ENCODE peak calls at places on chromosomes 11 and 22, in nine cellular contexts. One of them, this sample, is unnamed.

GRCh38 chr22:39351689-39352214 is 2.0 kb downstream of the SYNGR1 start:
- DNase-seq in stimulated activated CD4-positive, alpha-beta T cell treated with anti-CD3 and anti-CD28 coated beads, Interleukin-1b, Interleukin-23, amount 100 ng/mL, for 24 hours: no peak
- DNase-seq in C1 segment of cervical spinal cord: peak
- DNase-seq in activated CD4-positive, alpha-beta memory T cell treated with anti-CD3 and anti-CD28 coated beads, Interleukin-2, amount 10 ng/mL, durations not matched to agents 7 days and 5 days: no peak
- DNase-seq in hypothalamus: no peak
- DNase-seq in adrenal gland: no peak
- DNase-seq in kidney epithelial cell: no peak
- DNase-seq in lung: no peak
- DNase-seq in Peyer's patch: peak
- DNase-seq in this sample: peak

GRCh38 chr11:28833670-28834069 is 725.5 kb downstream of the METTL15 start:
- DNase-seq in C1 segment of cervical spinal cord: no peak
- DNase-seq in adrenal gland: no peak
- DNase-seq in stimulated activated CD4-positive, alpha-beta T cell treated with anti-CD3 and anti-CD28 coated beads, Interleukin-1b, Interleukin-23, amount 100 ng/mL, for 24 hours: no peak
- DNase-seq in Peyer's patch: no peak
- DNase-seq in kidney epithelial cell: peak
- DNase-seq in activated CD4-positive, alpha-beta memory T cell treated with anti-CD3 and anti-CD28 coated beads, Interleukin-2, amount 10 ng/mL, durations not matched to agents 7 days and 5 days: no peak
- DNase-seq in lung: no peak
- DNase-seq in hypothalamus: no peak
- DNase-seq in this sample: no peak

GRCh38 chr11:119567667-119568582 is 145.0 kb upstream of the THY1 start:
- DNase-seq in lung: no peak
- DNase-seq in C1 segment of cervical spinal cord: no peak
- DNase-seq in kidney epithelial cell: no peak
- DNase-seq in activated CD4-positive, alpha-beta memory T cell treated with anti-CD3 and anti-CD28 coated beads, Interleukin-2, amount 10 ng/mL, durations not matched to agents 7 days and 5 days: no peak
- DNase-seq in stimulated activated CD4-positive, alpha-beta T cell treated with anti-CD3 and anti-CD28 coated beads, Interleukin-1b, Interleukin-23, amount 100 ng/mL, for 24 hours: no peak
- DNase-seq in adrenal gland: no peak
- DNase-seq in hypothalamus: no peak
- DNase-seq in Peyer's patch: no peak
- DNase-seq in this sample: peak

GRCh38 chr11:61133145-61133544 is 28.1 kb downstream of the VPS37C start:
- DNase-seq in hypothalamus: no peak
- DNase-seq in activated CD4-positive, alpha-beta memory T cell treated with anti-CD3 and anti-CD28 coated beads, Interleukin-2, amount 10 ng/mL, durations not matched to agents 7 days and 5 days: no peak
- DNase-seq in kidney epithelial cell: no peak
- DNase-seq in lung: no peak
- DNase-seq in Peyer's patch: no peak
- DNase-seq in adrenal gland: no peak
- DNase-seq in stimulated activated CD4-positive, alpha-beta T cell treated with anti-CD3 and anti-CD28 coated beads, Interleukin-1b, Interleukin-23, amount 100 ng/mL, for 24 hours: no peak
- DNase-seq in C1 segment of cervical spinal cord: no peak
- DNase-seq in this sample: no peak

GRCh38 chr11:130891326-130891725 is 25.0 kb downstream of the SNX19 start:
- DNase-seq in C1 segment of cervical spinal cord: no peak
- DNase-seq in kidney epithelial cell: no peak
- DNase-seq in adrenal gland: no peak
- DNase-seq in activated CD4-positive, alpha-beta memory T cell treated with anti-CD3 and anti-CD28 coated beads, Interleukin-2, amount 10 ng/mL, durations not matched to agents 7 days and 5 days: no peak
- DNase-seq in stimulated activated CD4-positive, alpha-beta T cell treated with anti-CD3 and anti-CD28 coated beads, Interleukin-1b, Interleukin-23, amount 100 ng/mL, for 24 hours: no peak
- DNase-seq in lung: no peak
- DNase-seq in hypothalamus: no peak
- DNase-seq in Peyer's patch: no peak
- DNase-seq in this sample: no peak

GRCh38 chr11:27972432-27973170 is 135.4 kb downstream of the KIF18A start:
- DNase-seq in kidney epithelial cell: peak
- DNase-seq in stimulated activated CD4-positive, alpha-beta T cell treated with anti-CD3 and anti-CD28 coated beads, Interleukin-1b, Interleukin-23, amount 100 ng/mL, for 24 hours: no peak
- DNase-seq in adrenal gland: no peak
- DNase-seq in activated CD4-positive, alpha-beta memory T cell treated with anti-CD3 and anti-CD28 coated beads, Interleukin-2, amount 10 ng/mL, durations not matched to agents 7 days and 5 days: no peak
- DNase-seq in hypothalamus: no peak
- DNase-seq in lung: no peak
- DNase-seq in C1 segment of cervical spinal cord: peak
- DNase-seq in Peyer's patch: no peak
- DNase-seq in this sample: no peak

GRCh38 chr11:1873048-1873812 is 18.5 kb downstream of the PRR33 start:
- DNase-seq in activated CD4-positive, alpha-beta memory T cell treated with anti-CD3 and anti-CD28 coated beads, Interleukin-2, amount 10 ng/mL, durations not matched to agents 7 days and 5 days: no peak
- DNase-seq in Peyer's patch: no peak
- DNase-seq in lung: no peak
- DNase-seq in C1 segment of cervical spinal cord: no peak
- DNase-seq in kidney epithelial cell: peak
- DNase-seq in stimulated activated CD4-positive, alpha-beta T cell treated with anti-CD3 and anti-CD28 coated beads, Interleukin-1b, Interleukin-23, amount 100 ng/mL, for 24 hours: no peak
- DNase-seq in adrenal gland: peak
- DNase-seq in hypothalamus: no peak
- DNase-seq in this sample: no peak

GRCh38 chr11:32659672-32660071 is 76.0 kb downstream of the EIF3M start:
- DNase-seq in adrenal gland: no peak
- DNase-seq in Peyer's patch: no peak
- DNase-seq in hypothalamus: no peak
- DNase-seq in lung: no peak
- DNase-seq in kidney epithelial cell: no peak
- DNase-seq in activated CD4-positive, alpha-beta memory T cell treated with anti-CD3 and anti-CD28 coated beads, Interleukin-2, amount 10 ng/mL, durations not matched to agents 7 days and 5 days: no peak
- DNase-seq in C1 segment of cervical spinal cord: no peak
- DNase-seq in stimulated activated CD4-positive, alpha-beta T cell treated with anti-CD3 and anti-CD28 coated beads, Interleukin-1b, Interleukin-23, amount 100 ng/mL, for 24 hours: no peak
- DNase-seq in this sample: no peak

GRCh38 chr11:70525466-70525865 is 127.1 kb downstream of the CTTN start:
- DNase-seq in lung: no peak
- DNase-seq in hypothalamus: no peak
- DNase-seq in activated CD4-positive, alpha-beta memory T cell treated with anti-CD3 and anti-CD28 coated beads, Interleukin-2, amount 10 ng/mL, durations not matched to agents 7 days and 5 days: no peak
- DNase-seq in kidney epithelial cell: no peak
- DNase-seq in adrenal gland: no peak
- DNase-seq in Peyer's patch: no peak
- DNase-seq in C1 segment of cervical spinal cord: no peak
- DNase-seq in stimulated activated CD4-positive, alpha-beta T cell treated with anti-CD3 and anti-CD28 coated beads, Interleukin-1b, Interleukin-23, amount 100 ng/mL, for 24 hours: no peak
- DNase-seq in this sample: peak

GRCh38 chr11:31656051-31656450 is 146.5 kb downstream of the ELP4 start:
- DNase-seq in Peyer's patch: no peak
- DNase-seq in lung: no peak
- DNase-seq in activated CD4-positive, alpha-beta memory T cell treated with anti-CD3 and anti-CD28 coated beads, Interleukin-2, amount 10 ng/mL, durations not matched to agents 7 days and 5 days: no peak
- DNase-seq in C1 segment of cervical spinal cord: no peak
- DNase-seq in adrenal gland: no peak
- DNase-seq in kidney epithelial cell: no peak
- DNase-seq in hypothalamus: no peak
- DNase-seq in stimulated activated CD4-positive, alpha-beta T cell treated with anti-CD3 and anti-CD28 coated beads, Interleukin-1b, Interleukin-23, amount 100 ng/mL, for 24 hours: no peak
- DNase-seq in this sample: no peak

GRCh38 chr11:34263462-34264186 is 94.2 kb downstream of the ABTB2 start:
- DNase-seq in kidney epithelial cell: peak
- DNase-seq in activated CD4-positive, alpha-beta memory T cell treated with anti-CD3 and anti-CD28 coated beads, Interleukin-2, amount 10 ng/mL, durations not matched to agents 7 days and 5 days: no peak
- DNase-seq in lung: peak
- DNase-seq in stimulated activated CD4-positive, alpha-beta T cell treated with anti-CD3 and anti-CD28 coated beads, Interleukin-1b, Interleukin-23, amount 100 ng/mL, for 24 hours: no peak
- DNase-seq in Peyer's patch: no peak
- DNase-seq in C1 segment of cervical spinal cord: no peak
- DNase-seq in adrenal gland: peak
- DNase-seq in hypothalamus: no peak
- DNase-seq in this sample: peak

GRCh38 chr11:128840137-128840536 is 27.0 kb downstream of the KCNJ1 start:
- DNase-seq in C1 segment of cervical spinal cord: no peak
- DNase-seq in hypothalamus: no peak
- DNase-seq in kidney epithelial cell: no peak
- DNase-seq in adrenal gland: no peak
- DNase-seq in activated CD4-positive, alpha-beta memory T cell treated with anti-CD3 and anti-CD28 coated beads, Interleukin-2, amount 10 ng/mL, durations not matched to agents 7 days and 5 days: no peak
- DNase-seq in lung: no peak
- DNase-seq in Peyer's patch: no peak
- DNase-seq in stimulated activated CD4-positive, alpha-beta T cell treated with anti-CD3 and anti-CD28 coated beads, Interleukin-1b, Interleukin-23, amount 100 ng/mL, for 24 hours: no peak
- DNase-seq in this sample: no peak

GRCh38 chr11:77127969-77128691 is at the start of gene MYO7A:
- DNase-seq in adrenal gland: peak
- DNase-seq in Peyer's patch: peak
- DNase-seq in activated CD4-positive, alpha-beta memory T cell treated with anti-CD3 and anti-CD28 coated beads, Interleukin-2, amount 10 ng/mL, durations not matched to agents 7 days and 5 days: no peak
- DNase-seq in C1 segment of cervical spinal cord: no peak
- DNase-seq in stimulated activated CD4-positive, alpha-beta T cell treated with anti-CD3 and anti-CD28 coated beads, Interleukin-1b, Interleukin-23, amount 100 ng/mL, for 24 hours: no peak
- DNase-seq in hypothalamus: no peak
- DNase-seq in lung: no peak
- DNase-seq in kidney epithelial cell: peak
- DNase-seq in this sample: peak

GRCh38 chr11:134118016-134118415 is 49.1 kb downstream of the JAM3 start:
- DNase-seq in hypothalamus: no peak
- DNase-seq in kidney epithelial cell: no peak
- DNase-seq in stimulated activated CD4-positive, alpha-beta T cell treated with anti-CD3 and anti-CD28 coated beads, Interleukin-1b, Interleukin-23, amount 100 ng/mL, for 24 hours: no peak
- DNase-seq in Peyer's patch: no peak
- DNase-seq in C1 segment of cervical spinal cord: no peak
- DNase-seq in lung: no peak
- DNase-seq in adrenal gland: no peak
- DNase-seq in activated CD4-positive, alpha-beta memory T cell treated with anti-CD3 and anti-CD28 coated beads, Interleukin-2, amount 10 ng/mL, durations not matched to agents 7 days and 5 days: no peak
- DNase-seq in this sample: no peak

This sample was measured in BE2C.